ENCODE peak calls at places on chromosomes 4 and X, in four cellular contexts. G is glomerular endothelial cell, K is hepatocyte, V is fibroblast of the conjunctiva. Z is an unnamed sample.

GRCh38 chr4:1223841-1224809 is 24.8 kb downstream of the CTBP1 start:
- DNase-seq in V (no peak), K (no peak), G (no peak), Z (no peak)

GRCh38 chr4:86791126-86791525 is 58.1 kb downstream of the SLC10A6 start:
- DNase-seq in K (no peak), G (no peak), V (no peak), Z (no peak)

GRCh38 chr4:2327579-2327978 is 65.7 kb upstream of the MXD4 start:
- DNase-seq in G (no peak), K (no peak), V (no peak), Z (no peak)

GRCh38 chr4:151331276-151332042 is 6.1 kb upstream of the SH3D19 start:
- DNase-seq in K (no peak), V (no peak), G (no peak), Z (no peak)

GRCh38 chr4:151948351-151949016 is 187.7 kb upstream of the GATB start:
- DNase-seq in K (no peak), G (no peak), V (no peak), Z (no peak)

GRCh38 chr4:38162240-38162784 is 202.1 kb downstream of the PTTG2 start:
- DNase-seq in K (peak; percentile 37), V (peak; percentile 49), G (no peak), Z (peak; percentile 71)

GRCh38 chr4:140095694-140096482 is 58.1 kb downstream of the MAML3 start:
- DNase-seq in K (peak; percentile 44), G (peak; percentile 99), V (no peak), Z (no peak)

GRCh38 chrX:40581333-40581910 is 652 bp downstream of the ATP6AP2 start:
- DNase-seq in V (no peak), G (no peak), K (no peak), Z (no peak)

GRCh38 chr4:82125863-82126297 is 247.9 kb downstream of the HNRNPD start:
- DNase-seq in V (no peak), K (no peak), G (no peak), Z (no peak)

GRCh38 chr4:171924761-171925376 is 111.7 kb downstream of the GALNTL6 start:
- DNase-seq in V (no peak), G (no peak), K (no peak), Z (no peak)

GRCh38 chr4:165874799-165875371 is 1.8 kb downstream of the TLL1 start:
- DNase-seq in K (peak; percentile 70), G (no peak), V (no peak), Z (no peak)

GRCh38 chr4:80685219-80685618 is 345.3 kb upstream of the BMP3 start:
- DNase-seq in K (no peak), V (no peak), G (no peak), Z (peak; percentile 81)

GRCh38 chr4:47334597-47335185 is 128.8 kb downstream of the COMMD8 start:
- DNase-seq in V (no peak), K (peak; percentile 3), G (no peak), Z (no peak)

GRCh38 chr4:100189820-100190642 is at the start of gene DDIT4L:
- DNase-seq in G (no peak), V (no peak), K (peak; percentile 59), Z (no peak)

GRCh38 chr4:174631901-174632758 is 109.8 kb upstream of the HPGD start:
- DNase-seq in V (peak; percentile 38), G (no peak), K (peak; percentile 68), Z (peak; percentile 16)

GRCh38 chr4:12500409-12500808 is 983.7 kb downstream of the RAB28 start:
- DNase-seq in K (no peak), V (no peak), G (no peak), Z (no peak)

GRCh38 chr4:163732473-163732872 is 238.0 kb downstream of the TMA16 start:
- DNase-seq in V (no peak), K (no peak), G (no peak), Z (no peak)

GRCh38 chr4:24921491-24921890 is 8.6 kb upstream of the CCDC149 start:
- DNase-seq in V (no peak), K (no peak), G (no peak), Z (no peak)

GRCh38 chrX:6782831-6783230 is 247.9 kb upstream of the VCX3A start:
- DNase-seq in K (no peak), V (no peak), G (no peak), Z (no peak)

GRCh38 chrX:110413727-110414124 is 55.1 kb downstream of the RTL9 start:
- DNase-seq in G (no peak), K (no peak), V (no peak), Z (no peak)

GRCh38 chrX:34875204-34875603 is 67.4 kb upstream of the FAM47B start:
- DNase-seq in G (no peak), V (peak; percentile 37), K (no peak), Z (no peak)

GRCh38 chrX:120697053-120697452 is 67.2 kb upstream of the C1GALT1C1 start:
- DNase-seq in G (no peak), V (no peak), K (no peak), Z (no peak)

Z was measured in retinal pigment epithelial cell.